ENCODE peak calls at places on chromosomes 12 and 14, in five cellular contexts. R is ovary, M is IMR-90, L is MM.1S, T is lower lobe of right lung. Z is an unnamed sample.

GRCh38 chr12:101655400-101655799 is 42.0 kb upstream of the CHPT1 start:
- DNase-seq in R (no peak), L (no peak), M (no peak), T (no peak), Z (no peak)

GRCh38 chr14:87102979-87103378 is 890.0 kb downstream of the GALC start:
- DNase-seq in T (no peak), L (no peak), M (peak; percentile 11), R (no peak), Z (no peak)

GRCh38 chr14:90483551-90483950 is 86.7 kb downstream of the CALM1 start:
- DNase-seq in M (no peak), R (no peak), T (no peak), L (no peak), Z (no peak)

GRCh38 chr12:112226768-112227167 is 101.4 kb downstream of the TRAFD1 start:
- DNase-seq in M (no peak), L (no peak), R (no peak), T (no peak), Z (no peak)

GRCh38 chr12:104702565-104703139 is 245.9 kb downstream of the CHST11 start:
- DNase-seq in R (no peak), L (no peak), M (no peak), T (no peak), Z (peak; percentile 80)

GRCh38 chr14:56633544-56633943 is 53.9 kb downstream of the TMEM260 start:
- DNase-seq in M (peak; percentile 13), L (no peak), T (no peak), R (no peak), Z (no peak)

GRCh38 chr12:115163710-115164109 is 479.7 kb upstream of the TBX3 start:
- DNase-seq in R (no peak), L (no peak), T (no peak), M (no peak), Z (no peak)

GRCh38 chr12:69885656-69886055 is 60.6 kb downstream of the MYRFL start:
- DNase-seq in L (no peak), T (no peak), M (no peak), R (no peak), Z (no peak)

GRCh38 chr12:6200266-6201198 is at the start of gene CD9:
- DNase-seq in R (peak; percentile 65), L (peak; percentile 81), M (no peak), T (peak; percentile 88), Z (peak; percentile 91)

GRCh38 chr12:10214131-10214876 is 1.6 kb downstream of the GABARAPL1 start:
- DNase-seq in M (peak; percentile 72), T (no peak), R (no peak), L (no peak), Z (no peak)

GRCh38 chr12:47821346-47821706 is 1.6 kb upstream of the HDAC7 start:
- DNase-seq in L (no peak), T (no peak), R (no peak), M (no peak), Z (no peak)

GRCh38 chr12:109761631-109761950 is 48.0 kb downstream of the FAM222A start:
- DNase-seq in R (peak; percentile 19), L (no peak), T (peak; percentile 10), M (no peak), Z (no peak)

GRCh38 chr14:22227084-22227483 is 361.9 kb downstream of the DAD1 start:
- DNase-seq in M (no peak), L (no peak), T (no peak), R (no peak), Z (no peak)

GRCh38 chr14:105841022-105842009 is 314.9 kb downstream of the TMEM121 start:
- DNase-seq in M (no peak), T (no peak), R (peak; percentile 8), L (no peak), Z (peak; percentile 2)
- H3K9me3 ChIP-seq in M (peaks cover 77% of the 10 kb centered on the region), T (no peaks in the 10 kb centered on the region), R (no peaks in the 10 kb centered on the region), L (no peaks in the 10 kb centered on the region), Z (no peaks in the 10 kb centered on the region)

GRCh38 chr12:95349291-95349690 is 124.7 kb upstream of the METAP2 start:
- DNase-seq in R (no peak), L (no peak), T (no peak), M (no peak), Z (no peak)
- H3K27ac ChIP-seq in R (no peak overlapping the region), L (no peak overlapping the region), T (no peak overlapping the region), M (no peak overlapping the region), Z (no peak overlapping the region)

GRCh38 chr12:15206831-15207394 is 14.3 kb downstream of the RERG start:
- DNase-seq in M (no peak), R (no peak), T (no peak), L (no peak), Z (no peak)

GRCh38 chr12:15206338-15206737 is 14.9 kb downstream of the RERG start:
- DNase-seq in R (no peak), M (no peak), L (no peak), T (no peak), Z (no peak)

GRCh38 chr12:15208140-15208539 is 13.1 kb downstream of the RERG start:
- DNase-seq in L (no peak), M (no peak), R (peak; percentile 48), T (no peak), Z (no peak)

GRCh38 chr12:15208871-15209656 is 12.2 kb downstream of the RERG start:
- DNase-seq in L (no peak), M (no peak), R (no peak), T (no peak), Z (no peak)

DNA sequence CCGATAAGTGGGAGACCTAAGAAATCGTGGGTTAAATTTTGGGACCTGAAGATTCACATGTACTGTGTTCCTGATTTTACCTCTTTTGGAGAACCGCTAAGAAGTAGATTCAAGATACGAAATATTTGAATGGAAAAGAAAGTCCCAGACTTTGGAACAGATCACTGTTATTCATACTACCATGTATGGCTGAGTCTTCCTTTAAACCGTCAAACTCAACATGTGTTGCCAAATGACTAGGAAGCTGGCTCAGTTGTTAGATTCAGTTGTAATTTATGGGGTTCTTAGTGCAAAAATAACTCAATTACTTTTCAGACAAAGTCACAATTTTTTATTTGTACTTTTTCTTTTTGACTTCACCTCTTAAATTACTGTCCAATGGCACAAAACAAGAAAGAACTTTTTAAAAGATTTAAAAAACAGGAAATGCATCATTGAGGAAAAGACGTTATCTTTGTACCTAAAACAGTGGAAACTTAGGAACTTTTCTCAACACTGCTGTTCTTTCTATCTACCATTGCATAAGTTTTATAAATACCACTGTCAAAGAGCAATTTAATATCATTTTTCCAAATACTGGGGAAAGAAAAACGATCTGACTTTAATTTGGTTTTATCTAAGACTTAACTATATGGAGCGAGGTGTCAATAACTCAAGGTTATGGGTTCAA is 15.7 kb downstream of the RERG start:
- DNase-seq in L (no peak), R (no peak), T (no peak), M (no peak), Z (no peak)
- H3K4me1 ChIP-seq in L (no peaks in the 10 kb centered on the region), R (peaks cover 2% of the 10 kb centered on the region), T (no peaks in the 10 kb centered on the region), M (no peaks in the 10 kb centered on the region), Z (peaks cover 2% of the 10 kb centered on the region)

GRCh38 chr12:78586790-78587189 is 277.8 kb upstream of the SYT1 start:
- DNase-seq in R (no peak), L (no peak), T (no peak), M (no peak), Z (no peak)
- H3K9me3 ChIP-seq in R (no peaks in the 10 kb centered on the region), L (no peaks in the 10 kb centered on the region), T (peaks cover 15% of the 10 kb centered on the region), M (peaks cover 7% of the 10 kb centered on the region), Z (peaks cover 2% of the 10 kb centered on the region)

GRCh38 chr12:106644335-106645073 is 61.7 kb downstream of the RFX4 start:
- DNase-seq in M (no peak), L (no peak), R (no peak), T (no peak), Z (peak; percentile 56)
- H3K27ac ChIP-seq in M (no peak overlapping the region), L (no peak overlapping the region), R (no peak overlapping the region), T (no peak overlapping the region), Z (no peak overlapping the region)

DNA sequence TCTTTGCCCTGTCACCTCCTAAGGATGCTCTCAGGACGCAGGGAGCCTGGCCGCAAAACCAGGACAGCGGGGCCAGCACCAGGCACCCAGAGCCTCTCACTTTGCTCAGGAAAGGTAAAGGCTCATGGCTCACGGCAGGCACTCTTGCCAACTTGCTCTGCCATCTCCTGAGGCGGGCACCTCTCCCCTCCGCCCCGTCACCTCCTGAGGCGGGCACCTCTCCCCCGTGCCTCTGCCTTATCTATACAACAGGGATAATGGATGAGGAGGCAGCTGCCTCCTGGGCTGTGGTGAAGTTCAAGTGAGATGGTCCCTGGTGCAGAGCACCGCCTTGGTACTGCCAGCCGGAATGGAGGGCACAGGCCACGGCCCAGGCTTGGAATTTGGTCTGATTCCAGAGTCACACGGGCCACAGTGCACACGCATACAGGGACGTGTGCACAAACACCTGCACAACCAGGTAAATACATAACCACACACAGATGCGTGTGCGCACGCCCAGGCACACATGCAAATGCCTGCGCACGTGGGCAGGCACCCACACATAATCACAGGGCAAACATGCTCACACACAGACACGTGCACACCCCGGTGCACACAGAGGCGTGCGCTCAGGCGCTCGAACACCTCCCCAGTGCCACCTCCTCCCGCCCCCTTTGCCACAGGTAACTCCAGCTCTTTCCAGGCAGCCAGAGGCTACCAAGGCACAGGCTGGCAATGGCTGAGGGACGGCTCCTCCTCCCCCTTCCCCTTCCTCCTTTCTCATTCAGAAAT is 11.6 kb downstream of the DEGS2 start:
- DNase-seq in R (no peak), T (no peak), M (no peak), L (no peak), Z (peak; percentile 43)
- H3K4me1 ChIP-seq in R (peaks cover under 1% of the 10 kb centered on the region), T (peaks cover 61% of the 10 kb centered on the region), M (no peaks in the 10 kb centered on the region), L (no peaks in the 10 kb centered on the region), Z (no peaks in the 10 kb centered on the region)

GRCh38 chr14:101188571-101188915 is 285.0 kb upstream of the RTL1 start:
- DNase-seq in T (no peak), R (peak; percentile 6), L (no peak), M (no peak), Z (no peak)
- H3K9me3 ChIP-seq in T (no peaks in the 10 kb centered on the region), R (no peaks in the 10 kb centered on the region), L (no peaks in the 10 kb centered on the region), M (no peaks in the 10 kb centered on the region), Z (no peaks in the 10 kb centered on the region)

DNA sequence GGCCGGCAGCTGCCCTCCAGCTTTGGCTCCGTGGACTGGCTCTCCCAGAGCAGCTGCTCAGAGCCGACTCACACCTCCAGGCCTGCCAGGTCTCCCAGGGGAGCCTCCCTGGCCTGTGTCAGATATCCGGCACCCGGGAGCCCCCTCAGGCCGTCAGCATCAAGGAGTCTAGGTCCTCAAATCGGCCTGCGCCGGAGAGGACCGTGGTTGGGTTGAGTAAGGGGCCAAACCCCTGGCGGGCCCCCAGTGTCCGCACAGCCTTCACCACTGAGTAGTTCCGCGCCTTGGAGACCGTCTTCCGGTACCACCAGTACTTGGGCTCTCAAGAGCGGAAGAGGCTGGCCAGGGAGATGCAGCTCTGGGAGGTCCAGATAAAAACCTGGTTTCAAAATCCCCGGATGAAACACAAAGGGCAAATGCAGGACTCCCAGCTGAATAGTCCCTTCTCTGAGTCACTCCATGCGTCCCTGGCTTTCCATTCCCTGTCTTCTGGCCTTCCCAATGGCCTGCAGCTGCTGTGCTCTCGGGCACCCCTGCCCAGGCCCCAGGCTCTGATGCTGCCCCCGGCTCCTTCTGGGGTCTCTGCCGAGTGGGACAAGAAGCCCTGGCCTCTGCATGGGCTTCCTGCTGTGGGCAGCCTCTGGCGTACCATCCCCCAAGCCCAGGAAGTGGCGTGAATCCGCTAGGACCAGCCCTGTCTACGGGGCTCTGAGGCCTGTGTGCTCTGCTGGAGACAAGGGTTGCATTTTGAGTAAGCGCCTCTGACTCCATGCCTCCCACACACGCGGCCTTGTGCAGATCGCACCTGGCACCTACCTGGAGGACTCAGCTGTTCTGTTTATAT is 245.1 kb upstream of the ATXN7L3B start:
- DNase-seq in L (no peak), R (no peak), T (no peak), M (no peak), Z (no peak)
- H3K27ac ChIP-seq in L (no peak overlapping the region), R (no peak overlapping the region), T (no peak overlapping the region), M (no peak overlapping the region), Z (no peak overlapping the region)

Z was measured in right cardiac atrium.